ENCODE peak calls at places on chromosomes 13 and 19, in six cellular contexts. Y, Q, D, N, K and E are unnamed samples.

GRCh38 chr13:51585696-51586095 is 1.4 kb downstream of the WDFY2 start:
- DNase-seq in N (no peak), K (peak; percentile 80), Y (no peak), Q (no peak), D (no peak), E (no peak)

GRCh38 chr13:65724261-65724660 is 1505.9 kb downstream of the PCDH9 start:
- DNase-seq in N (no peak), Y (no peak), K (peak; percentile 54), D (no peak), Q (no peak), E (peak; percentile 32)

GRCh38 chr19:40387151-40387550 is 2.8 kb downstream of the HIPK4 start:
- DNase-seq in N (no peak), D (no peak), Q (no peak), K (no peak), Y (no peak), E (no peak)

GRCh38 chr19:13553880-13554400 is 47.7 kb upstream of the CACNA1A start:
- DNase-seq in Q (no peak), Y (no peak), N (no peak), K (no peak), D (no peak), E (no peak)

GRCh38 chr13:81800433-81800832 is 1459.5 kb upstream of the SPRY2 start:
- DNase-seq in K (no peak), Q (no peak), N (no peak), D (no peak), Y (no peak), E (no peak)

GRCh38 chr13:106153876-106154275 is 381.6 kb downstream of the EFNB2 start:
- DNase-seq in D (no peak), K (no peak), N (no peak), Q (no peak), Y (no peak), E (no peak)

GRCh38 chr19:461664-462551 is 1.1 kb upstream of the SHC2 start:
- DNase-seq in Q (no peak), K (no peak), Y (no peak), D (no peak), N (no peak), E (no peak)

GRCh38 chr13:51292000-51292550 is 47.4 kb upstream of the SERPINE3 start:
- DNase-seq in N (no peak), Y (no peak), D (no peak), Q (no peak), K (peak; percentile 60), E (no peak)

GRCh38 chr19:6212403-6213265 is 67.1 kb downstream of the MLLT1 start:
- DNase-seq in N (no peak), Y (no peak), K (no peak), D (no peak), Q (no peak), E (no peak)

GRCh38 chr19:46030861-46031550 is 8.2 kb upstream of the PGLYRP1 start:
- DNase-seq in N (no peak), D (no peak), Y (no peak), K (no peak), Q (no peak), E (no peak)

GRCh38 chr19:9070066-9070465 is 16.8 kb upstream of the OR1M1 start:
- DNase-seq in D (peak; percentile 29), K (no peak), N (no peak), Y (no peak), Q (no peak), E (no peak)

GRCh38 chr19:9073806-9074205 is 13.1 kb upstream of the OR1M1 start:
- DNase-seq in N (no peak), Q (no peak), K (no peak), Y (no peak), D (no peak), E (no peak)

GRCh38 chr19:9076886-9077285 is 10.0 kb upstream of the OR1M1 start:
- DNase-seq in Q (no peak), Y (no peak), K (no peak), D (no peak), N (no peak), E (no peak)

GRCh38 chr19:9078651-9079050 is 8.2 kb upstream of the OR1M1 start:
- DNase-seq in N (no peak), Q (no peak), D (no peak), K (no peak), Y (no peak), E (no peak)

DNA sequence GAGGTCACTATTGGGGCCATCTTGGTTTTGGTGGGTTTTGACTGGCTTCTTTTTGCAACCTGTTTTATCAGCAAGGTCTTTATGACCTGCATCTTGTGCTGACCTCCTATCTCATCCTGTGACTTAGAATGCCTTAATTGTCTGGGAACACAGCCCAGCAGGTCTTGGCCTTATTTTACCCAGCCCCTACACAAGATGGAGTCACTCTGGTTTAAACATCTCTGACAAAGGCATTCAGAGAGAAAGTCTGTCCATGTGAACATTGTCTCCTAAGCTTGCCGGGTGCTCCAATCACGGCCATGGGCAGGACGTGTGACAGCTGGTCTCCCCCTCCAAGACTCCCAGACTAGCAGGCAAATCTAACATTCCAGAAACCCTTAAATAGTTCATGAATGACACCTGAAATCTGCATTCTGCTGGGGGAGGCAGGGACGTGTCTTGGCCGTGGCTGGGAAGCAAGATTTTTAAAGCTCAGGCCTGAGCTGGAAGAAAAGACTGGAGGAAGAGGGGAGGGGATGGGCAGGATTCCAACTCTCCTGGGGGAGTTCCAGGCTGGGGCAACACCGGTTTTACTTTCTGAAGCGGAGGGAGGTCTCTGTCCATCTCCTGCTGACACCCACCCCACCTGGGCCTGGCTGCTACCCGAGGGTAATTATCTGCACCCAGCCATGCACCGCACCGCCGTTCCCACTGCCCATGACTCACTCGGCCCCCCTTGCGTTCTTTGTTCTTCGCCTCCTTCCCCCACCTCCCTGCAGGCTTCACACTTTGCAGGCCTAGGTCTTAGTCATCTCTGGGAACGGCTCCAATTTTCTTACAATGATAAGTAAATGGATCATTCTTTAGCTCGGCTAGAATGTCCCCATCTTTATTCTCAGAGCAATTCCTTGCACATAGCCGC is 11.5 kb upstream of the OR1M1 start:
- DNase-seq in D (peak; percentile 97), Q (peak; percentile 95), Y (no peak), K (peak; percentile 89), N (peak; percentile 59), E (no peak)
- H3K4me3 ChIP-seq in D (peak overlapping the region; percentile 8), Q (no peak overlapping the region), Y (no peak overlapping the region), K (no peak overlapping the region), N (no peak overlapping the region), E (no peak overlapping the region)

GRCh38 chr13:77536358-77536757 is 852 bp downstream of the SCEL start:
- DNase-seq in D (no peak), Y (no peak), N (no peak), Q (no peak), K (no peak), E (no peak)

GRCh38 chr13:77537302-77537919 is 1.9 kb downstream of the SCEL start:
- DNase-seq in N (no peak), Y (no peak), Q (no peak), D (no peak), K (no peak), E (no peak)

GRCh38 chr13:77533875-77534788 is 1.4 kb upstream of the SCEL start:
- DNase-seq in D (no peak), Y (no peak), K (peak; percentile 26), N (no peak), Q (no peak), E (no peak)

GRCh38 chr13:77532983-77533382 is 2.5 kb upstream of the SCEL start:
- DNase-seq in N (no peak), Q (no peak), K (no peak), Y (no peak), D (no peak), E (no peak)

DNA sequence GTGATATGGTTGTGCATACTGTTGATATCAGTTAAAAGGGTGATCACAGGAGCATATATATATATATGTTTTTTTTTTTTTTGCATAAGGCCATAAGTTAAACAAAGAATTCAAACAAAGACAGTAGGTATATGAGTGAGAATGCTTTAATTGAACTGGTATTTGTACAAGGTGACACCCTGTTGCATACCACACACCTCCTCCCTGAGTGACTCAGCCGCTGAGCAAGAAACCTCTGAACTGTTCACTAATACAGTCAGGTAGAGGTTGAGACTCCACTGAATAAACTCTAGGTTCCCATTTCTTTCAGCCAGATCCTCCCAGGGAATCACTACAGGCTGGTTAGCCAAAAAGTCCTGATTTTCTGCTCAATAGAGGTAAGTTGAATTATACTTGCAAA is at the start of gene SCEL:
- DNase-seq in N (no peak), K (no peak), Y (no peak), D (no peak), Q (no peak), E (no peak)
- H3K4me3 ChIP-seq in N (no peak within 1 kb of the TSS), K (no peak within 1 kb of the TSS), Y (no peak within 1 kb of the TSS), D (no peak within 1 kb of the TSS), Q (no peak within 1 kb of the TSS), E (no peak within 1 kb of the TSS)

GRCh38 chr19:34134190-34135032 is 37.9 kb upstream of the LSM14A start:
- DNase-seq in K (peak; percentile 58), Q (peak; percentile 99), Y (peak; percentile 90), D (peak; percentile 39), N (peak; percentile 72), E (peak; percentile 78)

GRCh38 chr19:34131100-34131499 is 41.2 kb upstream of the LSM14A start:
- DNase-seq in K (peak; percentile 10), Y (no peak), Q (no peak), D (no peak), N (no peak), E (no peak)

GRCh38 chr19:34135033-34135370 is 37.3 kb upstream of the LSM14A start:
- DNase-seq in Q (no peak), D (no peak), K (no peak), N (no peak), Y (no peak), E (no peak)

GRCh38 chr19:34136127-34136526 is 36.2 kb upstream of the LSM14A start:
- DNase-seq in Y (no peak), D (no peak), N (no peak), K (no peak), Q (no peak), E (no peak)

DNA sequence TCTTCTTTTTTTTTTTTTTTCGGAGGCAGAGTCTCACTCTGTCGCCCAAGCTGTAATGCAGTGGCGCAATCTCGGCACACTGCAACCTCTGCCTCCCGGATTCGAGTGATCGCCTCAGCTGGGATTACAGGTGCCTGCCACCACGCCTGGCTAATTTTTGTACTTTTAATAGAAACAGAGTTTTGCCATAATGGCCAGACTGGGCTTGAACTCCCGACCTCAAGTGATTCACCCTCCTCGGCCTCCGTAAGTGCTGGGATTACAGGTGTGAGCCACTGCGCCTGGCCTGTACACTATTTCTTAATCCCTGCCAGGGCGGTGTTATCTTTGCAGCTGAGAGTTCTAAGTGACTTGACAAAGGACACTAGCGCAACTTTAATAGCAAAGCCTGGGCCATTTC is 36.9 kb upstream of the LSM14A start:
- DNase-seq in Y (no peak), D (no peak), Q (no peak), N (no peak), K (no peak), E (no peak)
- H3K4me3 ChIP-seq in Y (no peak overlapping the region), D (no peak overlapping the region), Q (peak overlapping the region; percentile 65), N (no peak overlapping the region), K (no peak overlapping the region), E (peak overlapping the region; percentile 86)

DNA sequence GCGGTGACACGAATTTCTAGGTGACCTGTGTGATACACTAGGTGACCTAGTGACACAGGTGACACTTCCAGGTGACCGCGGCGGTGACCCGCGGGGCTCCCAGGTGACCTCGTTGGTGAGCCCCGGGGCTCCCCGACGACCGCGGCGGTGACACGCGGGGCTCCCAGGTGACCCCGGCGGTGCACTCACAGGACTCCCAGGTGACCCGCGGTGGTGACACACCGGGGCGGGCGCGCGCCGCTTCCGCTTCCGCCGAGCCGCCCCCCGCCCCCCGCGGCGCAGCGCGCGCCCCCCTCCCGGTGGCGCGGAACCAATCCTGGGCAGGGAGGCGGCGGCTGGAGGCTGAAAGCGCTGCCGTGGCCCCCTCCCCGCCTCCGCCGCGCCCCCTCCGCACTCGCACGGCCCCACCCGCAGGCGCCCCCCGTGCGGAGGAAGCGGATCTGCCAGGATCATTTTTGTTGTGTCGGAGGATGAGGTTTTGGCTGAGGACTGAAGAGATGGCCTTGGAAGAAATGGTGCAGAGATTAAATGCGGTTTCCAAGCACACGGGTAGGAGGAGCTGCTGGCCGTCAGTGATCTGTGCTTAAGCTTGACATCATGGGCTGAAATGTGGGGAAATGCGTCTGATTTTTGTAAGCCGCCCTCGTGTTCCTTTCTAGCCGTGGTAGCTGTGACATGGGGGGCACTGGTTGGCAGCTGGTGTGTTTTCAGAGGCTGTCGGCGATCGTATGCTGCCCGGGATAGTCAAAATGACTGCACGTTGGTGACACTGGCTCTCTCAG is at the start of gene MCF2L:
- DNase-seq in Y (peak; percentile 74), Q (peak; percentile 27), N (no peak), D (peak; percentile 5), K (peak; percentile 37), E (peak; percentile 51)
- H3K4me3 ChIP-seq in Y (peak within 1 kb of the TSS; percentile 86), Q (peak within 1 kb of the TSS; percentile 51), N (peak within 1 kb of the TSS; percentile 11), D (peak within 1 kb of the TSS; percentile 40), K (no peak within 1 kb of the TSS), E (peak within 1 kb of the TSS; percentile 64)